ENCODE peak calls at places on chromosomes 12 and 14, in seven cellular contexts. Z, M, E, G, L, S and N are unnamed samples.
A peak's percentile ranks its signal among the peaks of the same experiment; 100 is the strongest.

GRCh38 chr14:75427126-75427481 is 718 bp upstream of the JDP2 start:
- DNase-seq in L (peak; percentile 64), Z (no peak), E (no peak), S (no peak), M (no peak), G (no peak), N (no peak)

GRCh38 chr12:69254857-69255256 is 15.5 kb downstream of the CPSF6 start:
- DNase-seq in S (peak; percentile 48), G (no peak), M (no peak), Z (no peak), L (no peak), E (no peak), N (no peak)

GRCh38 chr12:55692631-55693322 is 14.9 kb downstream of the ITGA7 start:
- DNase-seq in S (no peak), L (no peak), M (no peak), E (no peak), Z (no peak), G (no peak), N (no peak)

GRCh38 chr14:73262427-73263183 is 25.3 kb downstream of the PAPLN start:
- DNase-seq in Z (no peak), L (no peak), S (no peak), M (no peak), E (no peak), G (no peak), N (no peak)

GRCh38 chr14:104066279-104066678 is 19.2 kb upstream of the ASPG start:
- DNase-seq in G (no peak), E (no peak), Z (no peak), L (no peak), M (no peak), S (no peak), N (no peak)

GRCh38 chr14:87955501-87955900 is 37.5 kb downstream of the GALC start:
- DNase-seq in M (no peak), E (no peak), G (no peak), Z (no peak), S (no peak), L (no peak), N (no peak)

GRCh38 chr12:51941011-51941561 is 10.4 kb upstream of the ACVR1B start:
- DNase-seq in E (peak; percentile 72), S (no peak), M (no peak), L (no peak), Z (peak; percentile 77), G (no peak), N (no peak)

GRCh38 chr12:58566599-58566998 is 353.7 kb downstream of the LRIG3 start:
- DNase-seq in E (peak; percentile 73), L (no peak), Z (peak; percentile 98), G (no peak), M (no peak), S (no peak), N (no peak)

GRCh38 chr14:73231874-73232851 is 5.1 kb upstream of the PAPLN start:
- DNase-seq in G (peak; percentile 81), M (peak; percentile 91), Z (no peak), E (peak; percentile 44), S (no peak), L (peak; percentile 81), N (no peak)

GRCh38 chr14:30518867-30519266 is 40.1 kb upstream of the G2E3 start:
- DNase-seq in G (no peak), E (no peak), L (no peak), Z (no peak), S (no peak), M (no peak), N (no peak)

GRCh38 chr12:96194901-96195844 is 998 bp downstream of the ELK3 start:
- DNase-seq in E (peak; percentile 94), Z (peak; percentile 91), G (peak; percentile 84), M (peak; percentile 51), S (peak; percentile 75), L (peak; percentile 68), N (no peak)

GRCh38 chr14:53956427-53957201 is at the start of gene BMP4:
- DNase-seq in S (peak; percentile 43), E (peak; percentile 85), Z (peak; percentile 30), G (peak; percentile 96), L (peak; percentile 92), M (peak; percentile 95), N (no peak)

GRCh38 chr14:76919431-76919810 is 93.2 kb downstream of the LRRC74A start:
- DNase-seq in E (no peak), M (no peak), S (peak; percentile 82), G (no peak), L (no peak), Z (no peak), N (no peak)

GRCh38 chr12:126617312-126617711 is 1552.1 kb downstream of the AACS start:
- DNase-seq in M (peak; percentile 61), Z (no peak), G (peak; percentile 32), L (peak; percentile 78), E (no peak), S (peak; percentile 43), N (no peak)

GRCh38 chr12:52147367-52147972 is 44.3 kb downstream of the KRT80 start:
- DNase-seq in M (peak; percentile 60), S (peak; percentile 99), L (no peak), E (peak; percentile 97), Z (peak; percentile 99), G (peak; percentile 73), N (no peak)

GRCh38 chr14:105385322-105385637 is 13.1 kb upstream of the TEX22 start:
- DNase-seq in M (peak; percentile 27), E (no peak), G (no peak), L (no peak), S (no peak), Z (no peak), N (no peak)

GRCh38 chr12:34598851-34599529 is 576.7 kb downstream of the ALG10 start:
- DNase-seq in G (no peak), S (no peak), Z (no peak), E (no peak), L (no peak), M (no peak), N (no peak)

GRCh38 chr14:49405291-49405690 is 180.9 kb downstream of the RPS29 start:
- DNase-seq in E (peak; percentile 60), L (no peak), G (no peak), M (no peak), Z (peak; percentile 65), S (no peak), N (no peak)

GRCh38 chr12:65640489-65640901 is 183.8 kb upstream of the HMGA2 start:
- DNase-seq in L (no peak), E (peak; percentile 60), M (no peak), S (no peak), G (no peak), Z (peak; percentile 64), N (no peak)

GRCh38 chr12:116885496-116885895 is 4.3 kb upstream of the HRK start:
- DNase-seq in E (peak; percentile 52), Z (no peak), G (peak; percentile 39), M (no peak), S (peak; percentile 46), L (no peak), N (no peak)
- H2BK5ac ChIP-seq in E (no peak overlapping the region), Z (no peak overlapping the region), G (no peak overlapping the region), M (no peak overlapping the region), S (no peak overlapping the region), L (no peak overlapping the region), N (no peak overlapping the region)

GRCh38 chr14:91350813-91351507 is 66.7 kb downstream of the CCDC88C start:
- DNase-seq in S (no peak), M (no peak), E (no peak), L (no peak), G (no peak), Z (no peak), N (no peak)
- H2BK5ac ChIP-seq in S (no peak overlapping the region), M (no peak overlapping the region), E (no peak overlapping the region), L (no peak overlapping the region), G (no peak overlapping the region), Z (no peak overlapping the region), N (no peak overlapping the region)

GRCh38 chr14:102817942-102818940 is 41.0 kb downstream of the TRAF3 start:
- DNase-seq in S (no peak), Z (peak; percentile 54), G (no peak), E (no peak), M (no peak), L (no peak), N (no peak)
- H2BK5ac ChIP-seq in S (no peak overlapping the region), Z (no peak overlapping the region), G (no peak overlapping the region), E (no peak overlapping the region), M (no peak overlapping the region), L (no peak overlapping the region), N (no peak overlapping the region)

DNA sequence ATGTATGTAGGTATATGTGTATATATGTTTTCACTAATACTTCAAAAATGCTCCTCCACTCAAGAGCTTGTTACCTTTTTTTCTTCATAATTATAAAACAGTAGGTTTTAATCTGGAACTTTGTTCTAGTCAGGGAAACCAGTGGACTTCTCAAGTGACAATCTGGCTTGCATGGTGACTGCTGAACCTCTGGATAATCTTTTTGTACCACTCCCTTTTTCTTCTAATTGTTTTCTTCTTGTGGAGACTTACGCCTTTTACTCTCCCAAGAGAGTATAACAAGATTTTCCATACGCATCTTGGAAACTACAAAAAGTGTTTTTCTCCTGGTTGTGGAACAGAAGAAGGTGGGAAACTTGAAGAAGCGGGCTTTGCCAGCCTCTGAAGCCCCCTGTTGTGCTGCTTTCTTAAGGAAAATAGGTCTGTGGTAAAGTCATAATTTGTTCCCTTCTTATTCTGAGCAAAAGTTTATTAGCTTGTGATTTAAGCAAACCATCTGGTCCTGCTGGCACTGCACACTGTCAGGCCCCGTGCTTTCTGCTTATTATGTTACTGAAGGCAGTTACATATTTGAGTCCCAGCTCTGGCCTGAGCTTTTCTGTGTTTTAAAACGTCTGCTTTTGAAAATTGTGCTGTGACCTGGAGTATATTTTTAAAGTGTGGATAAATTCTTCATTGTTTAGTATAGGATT is 291.8 kb downstream of the ERC1 start:
- DNase-seq in S (no peak), E (no peak), M (no peak), L (no peak), Z (peak; percentile 31), G (no peak), N (no peak)
- H2BK5ac ChIP-seq in S (no peak overlapping the region), E (no peak overlapping the region), M (no peak overlapping the region), L (no peak overlapping the region), Z (no peak overlapping the region), G (no peak overlapping the region), N (no peak overlapping the region)

GRCh38 chr12:115518-115917 is 49.0 kb downstream of the IQSEC3 start:
- DNase-seq in L (no peak), E (no peak), S (no peak), M (no peak), Z (no peak), G (no peak), N (no peak)
- H2BK5ac ChIP-seq in L (no peak overlapping the region), E (no peak overlapping the region), S (no peak overlapping the region), M (no peak overlapping the region), Z (no peak overlapping the region), G (no peak overlapping the region), N (no peak overlapping the region)

DNA sequence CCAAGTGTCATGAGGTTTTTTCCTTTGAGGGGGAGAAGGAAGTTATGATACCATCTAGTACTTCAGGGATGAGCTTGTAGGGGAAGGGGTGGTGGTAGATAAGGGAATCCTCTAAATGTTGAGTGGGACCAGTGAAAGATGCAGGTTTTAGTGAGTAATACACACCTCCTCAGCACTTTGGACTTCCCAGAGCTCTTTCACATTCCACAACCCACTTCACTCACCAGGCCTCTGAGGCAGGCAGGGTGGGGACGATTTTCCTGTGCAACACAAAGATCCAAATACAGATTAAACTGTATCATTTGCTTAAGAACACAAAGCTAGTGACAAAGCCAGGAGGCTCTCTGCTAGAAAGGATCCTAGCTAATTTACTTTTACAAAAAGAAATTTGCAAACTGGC is 170.8 kb upstream of the GZMB start:
- DNase-seq in S (peak; percentile 1), L (no peak), E (no peak), M (no peak), G (no peak), Z (no peak), N (no peak)
- H2BK5ac ChIP-seq in S (no peak overlapping the region), L (no peak overlapping the region), E (no peak overlapping the region), M (no peak overlapping the region), G (no peak overlapping the region), Z (no peak overlapping the region), N (no peak overlapping the region)

GRCh38 chr12:132384916-132385315 is 55.5 kb upstream of the GALNT9 start:
- DNase-seq in M (no peak), S (no peak), L (no peak), G (no peak), Z (no peak), E (no peak), N (no peak)
- H2BK5ac ChIP-seq in M (no peak overlapping the region), S (no peak overlapping the region), L (no peak overlapping the region), G (no peak overlapping the region), Z (no peak overlapping the region), E (no peak overlapping the region), N (no peak overlapping the region)